ENCODE peak calls at places on chromosome 9, in five cellular contexts. Y, G, P, W and I are unnamed samples. For H3K36me3, the result is how much of the 10 kb centered on the place peaks cover.

GRCh38 chr9:121725008-121725795 is 73.8 kb downstream of the DAB2IP start:
- DNase-seq in Y (peak), G (no peak), P (no peak), W (no peak), I (no peak)

GRCh38 chr9:93143830-93144530 is 9.9 kb upstream of the NINJ1 start:
- DNase-seq in Y (peak), G (no peak), P (no peak), W (peak), I (no peak)

GRCh38 chr9:713046-713445 is 128.5 kb upstream of the DMRT1 start:
- DNase-seq in Y (no peak), G (no peak), P (no peak), W (no peak), I (no peak)

GRCh38 chr9:6428940-6429889 is 16.2 kb downstream of the UHRF2 start:
- DNase-seq in Y (no peak), G (no peak), P (no peak), W (peak), I (no peak)

GRCh38 chr9:128201441-128202369 is 1.5 kb upstream of the DNM1 start:
- DNase-seq in Y (peak), G (no peak), P (no peak), W (no peak), I (no peak)

GRCh38 chr9:90047828-90048227 is 443.0 kb downstream of the GADD45G start:
- DNase-seq in Y (no peak), G (no peak), P (no peak), W (no peak), I (no peak)

GRCh38 chr9:81417299-81417675 is 272.1 kb downstream of the TLE1 start:
- DNase-seq in Y (no peak), G (no peak), P (no peak), W (no peak), I (peak)

GRCh38 chr9:95336281-95336680 is 18.8 kb upstream of the FANCC start:
- DNase-seq in Y (peak), G (no peak), P (no peak), W (no peak), I (no peak)

GRCh38 chr9:96874947-96875459 is 20.7 kb upstream of the ZNF782 start:
- DNase-seq in Y (peak), G (peak), P (no peak), W (peak), I (peak)

GRCh38 chr9:88571417-88571816 is 36.4 kb downstream of the NXNL2 start:
- DNase-seq in Y (peak), G (no peak), P (no peak), W (no peak), I (no peak)

GRCh38 chr9:121345070-121345469 is 25.0 kb downstream of the STOM start:
- DNase-seq in Y (no peak), G (no peak), P (no peak), W (no peak), I (no peak)

GRCh38 chr9:126419475-126419874 is 92.8 kb downstream of the MVB12B start:
- DNase-seq in Y (no peak), G (no peak), P (no peak), W (peak), I (peak)

GRCh38 chr9:137435980-137436760 is 5.0 kb downstream of the ENTPD8 start:
- DNase-seq in Y (peak), G (peak), P (no peak), W (no peak), I (peak)

GRCh38 chr9:87158779-87159178 is 211.5 kb upstream of the GAS1 start:
- DNase-seq in Y (no peak), G (no peak), P (no peak), W (no peak), I (no peak)

GRCh38 chr9:137306546-137307254 is 4.6 kb upstream of the NRARP start:
- DNase-seq in Y (no peak), G (no peak), P (no peak), W (no peak), I (no peak)

GRCh38 chr9:76873056-76873792 is 32.7 kb downstream of the PRUNE2 start:
- DNase-seq in Y (peak), G (no peak), P (peak), W (no peak), I (no peak)

GRCh38 chr9:101536938-101537337 is 3.3 kb downstream of the RNF20 start:
- DNase-seq in Y (peak), G (no peak), P (peak), W (no peak), I (peak)

GRCh38 chr9:97997330-97998276 is 14.5 kb downstream of the ANP32B start:
- DNase-seq in Y (peak), G (no peak), P (no peak), W (no peak), I (no peak)

GRCh38 chr9:4640027-4640426 is 22.1 kb upstream of the PLPP6 start:
- DNase-seq in Y (peak), G (peak), P (peak), W (peak), I (peak)

GRCh38 chr9:95008151-95008771 is 281.8 kb downstream of the AOPEP start:
- DNase-seq in Y (peak), G (no peak), P (no peak), W (no peak), I (peak)

DNA sequence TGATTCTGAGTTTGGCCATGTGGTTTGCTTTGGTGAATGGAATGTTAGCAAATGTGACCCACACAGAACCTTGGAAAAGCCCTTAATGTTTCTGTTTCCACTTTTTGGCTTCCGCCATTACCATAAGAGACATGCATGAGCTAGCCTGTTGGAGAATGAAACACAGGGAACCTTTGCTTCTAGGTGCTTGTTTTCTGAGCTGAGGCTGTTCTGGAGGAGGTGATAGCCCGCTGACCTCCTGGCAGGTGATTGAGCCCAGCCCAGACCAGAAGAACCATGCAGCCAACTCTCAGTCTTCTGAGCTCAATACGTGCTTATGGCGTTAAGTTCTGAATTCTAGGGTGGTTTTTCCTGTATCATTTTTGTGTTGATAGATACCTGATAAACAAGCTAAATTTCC is 148.6 kb upstream of the KLF9 start:
- DNase-seq in Y (no peak), G (no peak), P (no peak), W (no peak), I (no peak)
- H3K36me3 ChIP-seq in Y (under half), G (under half), P (under half), W (under half), I (under half)

DNA sequence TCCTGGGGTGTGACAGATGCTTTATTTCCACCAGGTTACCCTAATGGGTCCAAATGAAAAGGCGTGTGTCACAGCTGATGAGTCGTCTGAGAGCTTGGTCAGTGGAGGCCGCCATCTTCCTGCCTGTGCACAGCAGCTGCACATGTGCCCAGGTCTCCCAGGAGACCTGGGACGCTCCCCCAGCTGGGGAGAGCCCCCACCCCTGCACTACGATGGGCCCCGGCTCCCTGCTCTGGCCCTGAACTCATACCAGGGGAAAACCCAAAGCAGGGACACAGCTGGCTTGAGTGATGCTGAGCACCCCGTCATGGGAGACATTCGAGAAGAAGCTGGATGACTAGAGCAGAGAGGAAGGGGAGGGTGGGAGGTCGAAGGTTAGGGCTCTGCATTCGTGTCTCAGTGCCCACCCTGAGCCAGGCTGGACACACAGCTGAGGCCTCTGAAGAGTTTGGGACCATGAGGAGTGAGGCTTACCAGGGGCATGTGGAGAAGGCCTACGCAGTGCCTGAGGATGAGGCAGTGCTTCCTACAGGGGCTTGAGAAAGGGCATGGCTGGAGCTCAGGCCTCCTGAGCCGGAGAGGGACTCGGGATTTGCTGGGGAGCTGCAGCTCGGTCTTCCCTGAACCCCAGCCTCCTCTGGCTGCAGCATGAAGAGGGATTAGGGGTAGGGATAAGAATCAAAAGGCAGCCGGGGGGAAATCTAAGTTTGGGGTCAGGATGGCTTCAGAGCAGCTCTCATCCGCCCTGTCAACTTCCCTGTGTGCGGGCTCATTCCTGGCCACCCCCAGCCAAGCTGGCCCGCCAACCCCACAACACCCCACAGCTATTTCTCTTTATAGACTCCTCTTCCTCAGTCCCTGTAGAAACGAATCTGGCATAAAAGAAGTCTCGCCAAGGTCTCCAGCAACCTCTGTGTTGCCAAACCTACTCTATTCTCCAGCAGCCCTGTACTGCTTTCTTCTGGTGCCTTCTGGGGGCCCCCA is 42.2 kb upstream of the RNU6ATAC start:
- DNase-seq in Y (no peak), G (no peak), P (no peak), W (no peak), I (no peak)
- TF ChIP-seq EZH2phosphoT487 in Y (no peak), G (no peak), P (no peak), W (no peak), I (no peak)

GRCh38 chr9:135109650-135110049 is 22.2 kb downstream of the OLFM1 start:
- DNase-seq in Y (no peak), G (no peak), P (no peak), W (no peak), I (no peak)
- TF ChIP-seq EZH2 in Y (no peak), G (no peak), P (no peak), W (no peak), I (no peak)

DNA sequence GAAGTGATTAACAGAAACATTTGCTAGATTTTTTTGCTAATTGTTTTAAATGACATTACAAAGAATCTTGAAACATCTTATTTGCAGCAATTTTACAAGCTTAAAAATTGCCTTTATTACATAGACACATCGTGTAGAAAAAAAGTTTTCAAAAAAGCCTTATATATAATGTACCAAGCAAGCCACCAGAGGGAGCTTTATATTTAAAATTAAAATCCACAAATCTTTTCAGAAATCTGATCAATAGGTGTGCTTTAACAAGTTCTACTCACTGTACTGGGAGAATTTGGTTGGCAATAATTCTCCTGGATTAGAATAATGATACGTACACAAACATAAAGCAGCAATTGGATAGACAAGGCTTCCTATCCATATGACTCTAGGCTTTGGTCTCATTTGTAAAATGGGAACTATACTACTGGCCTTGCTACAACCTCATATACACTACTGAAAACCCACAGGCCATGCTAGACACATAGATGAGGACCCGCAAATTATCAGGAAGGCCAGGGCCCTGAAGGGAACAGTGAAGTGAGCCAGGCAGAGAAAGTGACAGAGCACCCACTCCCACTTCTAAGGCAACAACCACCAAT is 4.8 kb downstream of the PSMB7 start:
- DNase-seq in Y (peak), G (no peak), P (no peak), W (peak), I (no peak)
- H3K36me3 ChIP-seq in Y (half or more), G (half or more), P (under half), W (under half), I (half or more)

DNA sequence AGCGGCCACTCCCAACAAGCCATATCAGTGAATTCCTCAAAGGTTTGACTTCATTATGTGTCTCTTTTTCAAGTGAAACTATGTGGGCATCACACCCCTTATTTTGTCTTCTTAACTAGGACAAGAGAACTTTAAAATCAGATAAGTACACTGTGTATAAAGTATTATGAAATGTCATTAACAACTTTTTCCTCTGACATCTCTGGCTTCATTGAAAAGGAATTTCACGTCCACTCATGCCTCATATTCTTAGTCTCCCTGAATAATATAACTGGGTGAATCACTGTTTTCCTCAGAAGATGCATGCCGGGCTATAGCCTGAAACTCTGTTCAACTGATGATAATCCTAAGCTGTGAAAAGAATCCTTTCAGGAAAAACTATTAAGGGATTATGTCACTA is 415.8 kb downstream of the ACTL7B start:
- DNase-seq in Y (peak), G (no peak), P (no peak), W (no peak), I (peak)
- TF ChIP-seq EZH2phosphoT487 in Y (no peak), G (no peak), P (no peak), W (no peak), I (no peak)